ENCODE peak calls at places on chromosomes 2 and 18, in ten cellular contexts. V, Q, C, P, L, Z, E, J, H and K are unnamed samples.

GRCh38 chr2:112157472-112157871 is 19.3 kb downstream of the FBLN7 start:
- DNase-seq in L (no peak), J (no peak), E (no peak), Z (no peak), V (no peak), P (no peak), Q (no peak), H (no peak), C (no peak), K (no peak)

GRCh38 chr2:86042256-86043168 is 63.2 kb downstream of the POLR1A start:
- DNase-seq in V (no peak), L (peak; percentile 14), E (no peak), C (no peak), Q (no peak), J (no peak), P (no peak), Z (no peak), H (no peak), K (no peak)

GRCh38 chr2:21787931-21788330 is 664.2 kb downstream of the TDRD15 start:
- DNase-seq in Z (no peak), P (no peak), C (no peak), H (no peak), V (no peak), Q (no peak), E (no peak), L (no peak), J (no peak), K (no peak)

GRCh38 chr18:71045331-71046065 is 756.7 kb downstream of the SOCS6 start:
- DNase-seq in E (no peak), Z (no peak), V (no peak), L (no peak), C (no peak), H (no peak), J (no peak), Q (peak; percentile 37), P (no peak), K (no peak)

GRCh38 chr2:97728091-97728596 is 14.8 kb downstream of the ZAP70 start:
- DNase-seq in Q (peak; percentile 10), J (peak; percentile 16), H (no peak), C (peak; percentile 37), Z (no peak), L (no peak), P (peak; percentile 57), E (no peak), V (no peak), K (peak; percentile 38)

GRCh38 chr2:234091883-234092282 is 41.4 kb downstream of the SPP2 start:
- DNase-seq in Q (no peak), C (no peak), H (no peak), Z (no peak), J (peak; percentile 54), V (no peak), E (no peak), P (no peak), L (no peak), K (no peak)

GRCh38 chr2:66839551-66840320 is 404.8 kb downstream of the MEIS1 start:
- DNase-seq in H (peak; percentile 97), Q (peak; percentile 98), L (no peak), V (no peak), C (no peak), P (peak; percentile 99), E (no peak), J (peak; percentile 8), Z (no peak), K (peak; percentile 53)

GRCh38 chr18:36321636-36322407 is 24.3 kb downstream of the FHOD3 start:
- DNase-seq in P (no peak), Z (no peak), J (peak; percentile 42), Q (no peak), H (peak; percentile 55), V (no peak), C (no peak), E (no peak), L (no peak), K (peak; percentile 91)

GRCh38 chr18:23337599-23338444 is 115.3 kb upstream of the RIOK3 start:
- DNase-seq in H (peak; percentile 71), Z (peak; percentile 75), Q (no peak), C (no peak), V (no peak), J (no peak), P (peak; percentile 92), E (no peak), L (no peak), K (peak; percentile 68)

GRCh38 chr2:11955314-11955713 is 208.9 kb downstream of the LPIN1 start:
- DNase-seq in E (no peak), V (no peak), Q (peak; percentile 18), J (no peak), L (no peak), Z (no peak), P (no peak), C (no peak), H (no peak), K (no peak)

GRCh38 chr2:190781604-190782198 is 98.9 kb upstream of the GLS start:
- DNase-seq in H (peak; percentile 72), P (peak; percentile 66), E (peak; percentile 21), L (peak; percentile 44), Q (peak; percentile 88), C (peak; percentile 36), Z (peak; percentile 77), J (peak; percentile 69), V (no peak), K (peak; percentile 43)

GRCh38 chr18:49444599-49444998 is 15.8 kb downstream of the DYM start:
- DNase-seq in J (no peak), H (no peak), E (no peak), V (no peak), Z (no peak), Q (peak; percentile 30), P (no peak), C (no peak), L (no peak), K (no peak)

GRCh38 chr18:62399781-62400308 is 74.7 kb downstream of the TNFRSF11A start:
- DNase-seq in C (no peak), Z (peak; percentile 79), E (no peak), H (no peak), J (peak; percentile 70), L (no peak), P (peak; percentile 10), V (no peak), Q (no peak), K (peak; percentile 68)

GRCh38 chr2:33620-34019 is 12.7 kb downstream of the FAM110C start:
- DNase-seq in Q (no peak), E (no peak), Z (no peak), V (no peak), L (no peak), P (no peak), C (peak; percentile 26), H (no peak), J (peak; percentile 61), K (peak; percentile 69)

GRCh38 chr2:176126929-176127768 is 2.4 kb upstream of the HOXD8 start:
- DNase-seq in L (peak; percentile 87), Z (peak; percentile 78), J (peak; percentile 60), Q (peak; percentile 78), C (peak; percentile 72), P (peak; percentile 48), E (peak; percentile 53), V (no peak), H (peak; percentile 65), K (peak; percentile 37)

GRCh38 chr18:30211112-30211511 is 831.4 kb downstream of the DSC3 start:
- DNase-seq in Z (no peak), Q (no peak), V (no peak), C (no peak), L (no peak), J (no peak), H (no peak), E (no peak), P (no peak), K (no peak)

GRCh38 chr2:30823452-30823851 is 16.2 kb upstream of the CAPN13 start:
- DNase-seq in P (no peak), E (no peak), V (no peak), Q (no peak), H (no peak), J (no peak), L (no peak), C (no peak), Z (no peak), K (no peak)